ENCODE peak calls at places on chromosomes 5 and 9, in nine cellular contexts. One of them, this sample, is unnamed.

GRCh38 chr9:97740848-97741821 is 44.0 kb upstream of the XPA start:
- DNase-seq in AG09309: no peak
- DNase-seq in activated effector memory CD4-positive, alpha-beta T cell treated with anti-CD3 and anti-CD28 coated beads, Interleukin-2, amount 50 U/mL, for 16 hours: peak
- DNase-seq in stimulated activated CD4-positive, alpha-beta T cell treated with anti-CD3 and anti-CD28 coated beads, Interleukin-4, amount 100 ng/mL, for 1 hour: peak
- DNase-seq in NCI-H1092: peak
- DNase-seq in mammary epithelial cell: peak
- DNase-seq in A549: no peak
- DNase-seq in B cell: peak
- DNase-seq in NCI-H2171 treated with DMSO at 0.1 percent for 48 hours: peak
- DNase-seq in this sample: no peak

GRCh38 chr5:1749346-1750124 is 50.1 kb downstream of the MRPL36 start:
- DNase-seq in AG09309: no peak
- DNase-seq in activated effector memory CD4-positive, alpha-beta T cell treated with anti-CD3 and anti-CD28 coated beads, Interleukin-2, amount 50 U/mL, for 16 hours: peak
- DNase-seq in stimulated activated CD4-positive, alpha-beta T cell treated with anti-CD3 and anti-CD28 coated beads, Interleukin-4, amount 100 ng/mL, for 1 hour: no peak
- DNase-seq in NCI-H1092: no peak
- DNase-seq in mammary epithelial cell: no peak
- DNase-seq in A549: no peak
- DNase-seq in B cell: no peak
- DNase-seq in NCI-H2171 treated with DMSO at 0.1 percent for 48 hours: no peak
- DNase-seq in this sample: no peak

GRCh38 chr5:104757915-104758314 is 1195.3 kb upstream of the NUDT12 start:
- DNase-seq in AG09309: no peak
- DNase-seq in activated effector memory CD4-positive, alpha-beta T cell treated with anti-CD3 and anti-CD28 coated beads, Interleukin-2, amount 50 U/mL, for 16 hours: no peak
- DNase-seq in stimulated activated CD4-positive, alpha-beta T cell treated with anti-CD3 and anti-CD28 coated beads, Interleukin-4, amount 100 ng/mL, for 1 hour: no peak
- DNase-seq in NCI-H1092: no peak
- DNase-seq in mammary epithelial cell: no peak
- DNase-seq in A549: no peak
- DNase-seq in B cell: no peak
- DNase-seq in NCI-H2171 treated with DMSO at 0.1 percent for 48 hours: no peak
- DNase-seq in this sample: no peak

GRCh38 chr5:39755452-39755851 is 330.7 kb upstream of the DAB2 start:
- DNase-seq in AG09309: no peak
- DNase-seq in activated effector memory CD4-positive, alpha-beta T cell treated with anti-CD3 and anti-CD28 coated beads, Interleukin-2, amount 50 U/mL, for 16 hours: no peak
- DNase-seq in stimulated activated CD4-positive, alpha-beta T cell treated with anti-CD3 and anti-CD28 coated beads, Interleukin-4, amount 100 ng/mL, for 1 hour: no peak
- DNase-seq in NCI-H1092: no peak
- DNase-seq in mammary epithelial cell: no peak
- DNase-seq in A549: peak
- DNase-seq in B cell: no peak
- DNase-seq in NCI-H2171 treated with DMSO at 0.1 percent for 48 hours: no peak
- DNase-seq in this sample: no peak

GRCh38 chr5:6904822-6905221 is 191.6 kb downstream of the TENT4A start:
- DNase-seq in AG09309: no peak
- DNase-seq in activated effector memory CD4-positive, alpha-beta T cell treated with anti-CD3 and anti-CD28 coated beads, Interleukin-2, amount 50 U/mL, for 16 hours: no peak
- DNase-seq in stimulated activated CD4-positive, alpha-beta T cell treated with anti-CD3 and anti-CD28 coated beads, Interleukin-4, amount 100 ng/mL, for 1 hour: no peak
- DNase-seq in NCI-H1092: no peak
- DNase-seq in mammary epithelial cell: no peak
- DNase-seq in A549: no peak
- DNase-seq in B cell: no peak
- DNase-seq in NCI-H2171 treated with DMSO at 0.1 percent for 48 hours: no peak
- DNase-seq in this sample: no peak

GRCh38 chr9:127885508-127886281 is 8.2 kb upstream of the AK1 start:
- DNase-seq in AG09309: no peak
- DNase-seq in activated effector memory CD4-positive, alpha-beta T cell treated with anti-CD3 and anti-CD28 coated beads, Interleukin-2, amount 50 U/mL, for 16 hours: no peak
- DNase-seq in stimulated activated CD4-positive, alpha-beta T cell treated with anti-CD3 and anti-CD28 coated beads, Interleukin-4, amount 100 ng/mL, for 1 hour: no peak
- DNase-seq in NCI-H1092: no peak
- DNase-seq in mammary epithelial cell: no peak
- DNase-seq in A549: no peak
- DNase-seq in B cell: no peak
- DNase-seq in NCI-H2171 treated with DMSO at 0.1 percent for 48 hours: no peak
- DNase-seq in this sample: no peak

GRCh38 chr5:23730023-23730422 is 222.6 kb downstream of the PRDM9 start:
- DNase-seq in AG09309: no peak
- DNase-seq in activated effector memory CD4-positive, alpha-beta T cell treated with anti-CD3 and anti-CD28 coated beads, Interleukin-2, amount 50 U/mL, for 16 hours: no peak
- DNase-seq in stimulated activated CD4-positive, alpha-beta T cell treated with anti-CD3 and anti-CD28 coated beads, Interleukin-4, amount 100 ng/mL, for 1 hour: no peak
- DNase-seq in NCI-H1092: no peak
- DNase-seq in mammary epithelial cell: no peak
- DNase-seq in A549: no peak
- DNase-seq in B cell: no peak
- DNase-seq in NCI-H2171 treated with DMSO at 0.1 percent for 48 hours: no peak
- DNase-seq in this sample: no peak

GRCh38 chr5:99646011-99646647 is 717.3 kb upstream of the CHD1 start:
- DNase-seq in AG09309: no peak
- DNase-seq in activated effector memory CD4-positive, alpha-beta T cell treated with anti-CD3 and anti-CD28 coated beads, Interleukin-2, amount 50 U/mL, for 16 hours: no peak
- DNase-seq in stimulated activated CD4-positive, alpha-beta T cell treated with anti-CD3 and anti-CD28 coated beads, Interleukin-4, amount 100 ng/mL, for 1 hour: no peak
- DNase-seq in NCI-H1092: no peak
- DNase-seq in mammary epithelial cell: no peak
- DNase-seq in A549: no peak
- DNase-seq in B cell: no peak
- DNase-seq in NCI-H2171 treated with DMSO at 0.1 percent for 48 hours: peak
- DNase-seq in this sample: no peak

GRCh38 chr9:111961011-111961410 is 64.4 kb downstream of the UGCG start:
- DNase-seq in AG09309: no peak
- DNase-seq in activated effector memory CD4-positive, alpha-beta T cell treated with anti-CD3 and anti-CD28 coated beads, Interleukin-2, amount 50 U/mL, for 16 hours: no peak
- DNase-seq in stimulated activated CD4-positive, alpha-beta T cell treated with anti-CD3 and anti-CD28 coated beads, Interleukin-4, amount 100 ng/mL, for 1 hour: no peak
- DNase-seq in NCI-H1092: peak
- DNase-seq in mammary epithelial cell: peak
- DNase-seq in A549: no peak
- DNase-seq in B cell: no peak
- DNase-seq in NCI-H2171 treated with DMSO at 0.1 percent for 48 hours: peak
- DNase-seq in this sample: no peak

GRCh38 chr5:18270635-18271338 is 636.5 kb downstream of the TAF11L14 start:
- DNase-seq in AG09309: no peak
- DNase-seq in activated effector memory CD4-positive, alpha-beta T cell treated with anti-CD3 and anti-CD28 coated beads, Interleukin-2, amount 50 U/mL, for 16 hours: no peak
- DNase-seq in stimulated activated CD4-positive, alpha-beta T cell treated with anti-CD3 and anti-CD28 coated beads, Interleukin-4, amount 100 ng/mL, for 1 hour: no peak
- DNase-seq in NCI-H1092: no peak
- DNase-seq in mammary epithelial cell: peak
- DNase-seq in A549: no peak
- DNase-seq in B cell: no peak
- DNase-seq in NCI-H2171 treated with DMSO at 0.1 percent for 48 hours: peak
- DNase-seq in this sample: no peak

GRCh38 chr9:125991886-125992529 is 244.8 kb downstream of the PBX3 start:
- DNase-seq in AG09309: no peak
- DNase-seq in activated effector memory CD4-positive, alpha-beta T cell treated with anti-CD3 and anti-CD28 coated beads, Interleukin-2, amount 50 U/mL, for 16 hours: peak
- DNase-seq in stimulated activated CD4-positive, alpha-beta T cell treated with anti-CD3 and anti-CD28 coated beads, Interleukin-4, amount 100 ng/mL, for 1 hour: no peak
- DNase-seq in NCI-H1092: no peak
- DNase-seq in mammary epithelial cell: no peak
- DNase-seq in A549: no peak
- DNase-seq in B cell: no peak
- DNase-seq in NCI-H2171 treated with DMSO at 0.1 percent for 48 hours: no peak
- DNase-seq in this sample: no peak

GRCh38 chr5:110865400-110866094 is 126.7 kb downstream of the SLC25A46 start:
- DNase-seq in AG09309: no peak
- DNase-seq in activated effector memory CD4-positive, alpha-beta T cell treated with anti-CD3 and anti-CD28 coated beads, Interleukin-2, amount 50 U/mL, for 16 hours: no peak
- DNase-seq in stimulated activated CD4-positive, alpha-beta T cell treated with anti-CD3 and anti-CD28 coated beads, Interleukin-4, amount 100 ng/mL, for 1 hour: no peak
- DNase-seq in NCI-H1092: no peak
- DNase-seq in mammary epithelial cell: peak
- DNase-seq in A549: peak
- DNase-seq in B cell: no peak
- DNase-seq in NCI-H2171 treated with DMSO at 0.1 percent for 48 hours: peak
- DNase-seq in this sample: no peak

This sample was measured in immature natural killer cell.